ENCODE peak calls at places on chromosomes 12 and 14, in seven cellular contexts. D is Daoy; N is NCI-H1417 treated with DMSO at 0.1 percent for 48 hours; X is lower lobe of right lung; Q is GM12878; V is heart right ventricle; T is activated CD4-positive, alpha-beta memory T cell treated with anti-CD3 and anti-CD28 coated beads for 36 hours. P is an unnamed sample.

GRCh38 chr12:13085968-13086686 is 17.3 kb downstream of the GSG1 start:
- DNase-seq in N (no peak), X (no peak), Q (no peak), D (no peak), T (no peak), V (no peak), P (no peak)

GRCh38 chr14:32345311-32345771 is 16.2 kb downstream of the AKAP6 start:
- DNase-seq in X (no peak), D (no peak), T (no peak), N (no peak), V (no peak), Q (no peak), P (no peak)

GRCh38 chr12:29510591-29511174 is 13.2 kb upstream of the OVCH1 start:
- DNase-seq in X (no peak), Q (no peak), D (no peak), T (no peak), V (no peak), N (no peak), P (no peak)

GRCh38 chr12:50224026-50224692 is 57.0 kb upstream of the CERS5 start:
- DNase-seq in D (peak), Q (no peak), N (no peak), V (no peak), T (peak), X (no peak), P (no peak)

GRCh38 chr12:132729541-132730320 is 19.1 kb downstream of the PGAM5 start:
- DNase-seq in V (no peak), T (no peak), N (no peak), D (no peak), X (peak), Q (no peak), P (no peak)

GRCh38 chr14:101894365-101895113 is 69.8 kb upstream of the DYNC1H1 start:
- DNase-seq in Q (no peak), T (no peak), N (no peak), D (no peak), V (no peak), X (no peak), P (no peak)

GRCh38 chr12:131061041-131061806 is 107.5 kb downstream of the ADGRD1 start:
- DNase-seq in N (no peak), T (no peak), V (peak), X (peak), Q (peak), D (peak), P (peak)

GRCh38 chr14:98210045-98210678 is 1061.8 kb downstream of the BCL11B start:
- DNase-seq in X (no peak), N (no peak), Q (no peak), V (no peak), D (peak), T (peak), P (no peak)

GRCh38 chr12:108525681-108526080 is 10.6 kb downstream of the FICD start:
- DNase-seq in Q (no peak), D (peak), X (no peak), N (no peak), V (no peak), T (no peak), P (no peak)

GRCh38 chr14:93109572-93110481 is 5.9 kb downstream of the ITPK1 start:
- DNase-seq in V (no peak), T (no peak), N (no peak), D (no peak), X (no peak), Q (no peak), P (no peak)

GRCh38 chr14:49240383-49240782 is 345.8 kb downstream of the RPS29 start:
- DNase-seq in T (no peak), N (no peak), V (no peak), X (no peak), D (no peak), Q (no peak), P (no peak)